ENCODE peak calls at places on chromosome 19, in six cellular contexts. Y is HFF-Myc; D is cardiac muscle cell; S is NCI-H1105; C is Peyer's patch; X is stimulated activated naive CD8-positive, alpha-beta T cell treated with anti-CD3 and anti-CD28 coated beads, Interleukin-15, amount 100 ng/mL, for 72 hours. F is an unnamed sample.

GRCh38 chr19:49497047-49497789 is 984 bp downstream of the RPS11 start:
- DNase-seq in S (no peak), C (peak; percentile 78), Y (no peak), X (peak; percentile 61), D (peak; percentile 63), F (peak; percentile 83)

GRCh38 chr19:2062770-2063169 is 11.7 kb upstream of the MKNK2 start:
- DNase-seq in X (no peak), C (no peak), D (no peak), Y (no peak), S (no peak), F (peak; percentile 3)

GRCh38 chr19:51450730-51451307 is 7.4 kb downstream of the SIGLEC8 start:
- DNase-seq in X (no peak), S (no peak), D (no peak), C (no peak), Y (no peak), F (no peak)

GRCh38 chr19:1811472-1811894 is 593 bp downstream of the ATP8B3 start:
- DNase-seq in S (no peak), D (peak; percentile 29), X (peak; percentile 43), C (peak; percentile 89), Y (no peak), F (peak; percentile 87)

GRCh38 chr19:16045893-16046292 is 30.4 kb upstream of the TPM4 start:
- DNase-seq in D (no peak), X (no peak), C (no peak), Y (no peak), S (no peak), F (no peak)

GRCh38 chr19:19059837-19060611 is 3.8 kb upstream of the SLC25A42 start:
- DNase-seq in D (no peak), C (no peak), X (no peak), S (no peak), Y (no peak), F (no peak)

GRCh38 chr19:5850743-5851293 is 431 bp downstream of the FUT3 start:
- DNase-seq in X (no peak), D (peak; percentile 79), S (no peak), Y (no peak), C (peak; percentile 63), F (no peak)

GRCh38 chr19:1264801-1265610 is 4.1 kb upstream of the CIRBP start:
- DNase-seq in X (no peak), Y (peak; percentile 51), C (peak; percentile 87), S (no peak), D (peak; percentile 90), F (peak; percentile 92)

GRCh38 chr19:49876422-49877019 is 634 bp downstream of the AKT1S1 start:
- DNase-seq in Y (peak; percentile 96), S (peak; percentile 98), C (peak; percentile 98), X (peak; percentile 99), D (peak; percentile 100), F (peak; percentile 99)

GRCh38 chr19:46697142-46697960 is 19.6 kb downstream of the PRKD2 start:
- DNase-seq in Y (no peak), X (no peak), S (no peak), D (peak; percentile 82), C (peak; percentile 97), F (peak; percentile 88)

GRCh38 chr19:38148337-38148736 is 75.7 kb downstream of the DPF1 start:
- DNase-seq in D (no peak), Y (no peak), S (no peak), X (no peak), C (no peak), F (no peak)

GRCh38 chr19:36213793-36214387 is 575 bp downstream of the ZNF565 start:
- DNase-seq in Y (no peak), C (no peak), X (no peak), S (no peak), D (no peak), F (peak; percentile 6)

GRCh38 chr19:47095707-47096704 is 17.6 kb downstream of the ZC3H4 start:
- DNase-seq in X (no peak), D (peak; percentile 45), Y (no peak), S (no peak), C (peak; percentile 97), F (peak; percentile 92)

GRCh38 chr19:35641515-35642151 is at the start of gene ETV2:
- DNase-seq in X (peak; percentile 55), S (no peak), D (peak; percentile 77), Y (no peak), C (no peak), F (no peak)

GRCh38 chr19:1866693-1867358 is 3.4 kb upstream of the KLF16 start:
- DNase-seq in Y (no peak), D (no peak), X (no peak), S (no peak), C (no peak), F (no peak)

GRCh38 chr19:33316521-33317284 is 14.4 kb upstream of the CEBPA start:
- DNase-seq in D (no peak), X (no peak), S (no peak), C (peak; percentile 57), Y (no peak), F (peak; percentile 68)

GRCh38 chr19:58325623-58326022 is 1.2 kb upstream of the ZSCAN22 start:
- DNase-seq in S (no peak), C (no peak), X (no peak), Y (no peak), D (no peak), F (no peak)

GRCh38 chr19:54179921-54180452 is 7.0 kb upstream of the TMC4 start:
- DNase-seq in S (peak; percentile 30), D (peak; percentile 83), X (no peak), Y (no peak), C (peak; percentile 72), F (peak; percentile 78)

GRCh38 chr19:6501740-6502648 is at the start of gene TUBB4A:
- DNase-seq in C (peak; percentile 46), X (peak; percentile 39), S (no peak), Y (no peak), D (no peak), F (peak; percentile 32)

GRCh38 chr19:14318873-14319272 is 62.4 kb upstream of the ADGRE5 start:
- DNase-seq in X (no peak), S (no peak), Y (no peak), C (peak; percentile 53), D (no peak), F (peak; percentile 19)

GRCh38 chr19:3433805-3434540 is 46.4 kb downstream of the SMIM24 start:
- DNase-seq in X (no peak), Y (no peak), D (no peak), S (no peak), C (no peak), F (no peak)

GRCh38 chr19:31334849-31335624 is 14.2 kb downstream of the TSHZ3 start:
- DNase-seq in X (no peak), C (no peak), S (no peak), Y (no peak), D (no peak), F (no peak)

GRCh38 chr19:29503140-29503758 is 22.5 kb upstream of the VSTM2B start:
- DNase-seq in C (no peak), X (no peak), Y (no peak), S (no peak), D (no peak), F (no peak)

GRCh38 chr19:1540353-1540925 is 16.6 kb downstream of the PLK5 start:
- DNase-seq in S (no peak), D (no peak), X (no peak), Y (no peak), C (no peak), F (no peak)